ENCODE peak calls at places on chromosomes 4 and X, in nine cellular contexts. One of them, this sample, is unnamed.

GRCh38 chr4:164531336-164531735 is 222.6 kb upstream of the SMIM31 start:
- DNase-seq in H1: no peak
- DNase-seq in A549: no peak
- DNase-seq in ovary: no peak
- DNase-seq in suprapubic skin: no peak
- DNase-seq in HepG2: no peak
- DNase-seq in sigmoid colon: no peak
- DNase-seq in stomach: no peak
- DNase-seq in tibial nerve: no peak
- DNase-seq in this sample: no peak

GRCh38 chr4:151715881-151716280 is 44.9 kb downstream of the GATB start:
- DNase-seq in stomach: no peak
- DNase-seq in suprapubic skin: no peak
- DNase-seq in tibial nerve: no peak
- DNase-seq in sigmoid colon: no peak
- DNase-seq in HepG2: no peak
- DNase-seq in ovary: no peak
- DNase-seq in A549: no peak
- DNase-seq in H1: no peak
- DNase-seq in this sample: no peak

GRCh38 chr4:146054676-146055075 is 116.1 kb upstream of the ZNF827 start:
- DNase-seq in sigmoid colon: no peak
- DNase-seq in stomach: no peak
- DNase-seq in suprapubic skin: no peak
- DNase-seq in HepG2: no peak
- DNase-seq in H1: no peak
- DNase-seq in tibial nerve: no peak
- DNase-seq in ovary: no peak
- DNase-seq in A549: no peak
- DNase-seq in this sample: no peak

GRCh38 chr4:140743194-140743931 is 12.8 kb downstream of the TBC1D9 start:
- DNase-seq in tibial nerve: no peak
- DNase-seq in sigmoid colon: no peak
- DNase-seq in suprapubic skin: no peak
- DNase-seq in ovary: no peak
- DNase-seq in HepG2: peak; percentile 51
- DNase-seq in A549: no peak
- DNase-seq in stomach: no peak
- DNase-seq in H1: no peak
- DNase-seq in this sample: no peak

GRCh38 chr4:107442538-107443083 is 277.4 kb downstream of the PAPSS1 start:
- DNase-seq in HepG2: no peak
- DNase-seq in tibial nerve: no peak
- DNase-seq in stomach: no peak
- DNase-seq in H1: no peak
- DNase-seq in suprapubic skin: no peak
- DNase-seq in sigmoid colon: no peak
- DNase-seq in ovary: no peak
- DNase-seq in A549: no peak
- DNase-seq in this sample: no peak

GRCh38 chr4:102623622-102624021 is 122.5 kb downstream of the NFKB1 start:
- DNase-seq in sigmoid colon: no peak
- DNase-seq in H1: no peak
- DNase-seq in A549: peak; percentile 58
- DNase-seq in HepG2: peak; percentile 77
- DNase-seq in suprapubic skin: no peak
- DNase-seq in ovary: no peak
- DNase-seq in tibial nerve: no peak
- DNase-seq in stomach: no peak
- DNase-seq in this sample: no peak

GRCh38 chrX:68424719-68425118 is 8.6 kb downstream of the OPHN1 start:
- DNase-seq in H1: no peak
- DNase-seq in A549: no peak
- DNase-seq in sigmoid colon: no peak
- DNase-seq in ovary: no peak
- DNase-seq in suprapubic skin: no peak
- DNase-seq in HepG2: no peak
- DNase-seq in stomach: no peak
- DNase-seq in tibial nerve: no peak
- DNase-seq in this sample: no peak

GRCh38 chr4:81465668-81466357 is 5.9 kb downstream of the RASGEF1B start:
- DNase-seq in A549: no peak
- DNase-seq in stomach: no peak
- DNase-seq in ovary: no peak
- DNase-seq in HepG2: no peak
- DNase-seq in suprapubic skin: no peak
- DNase-seq in H1: no peak
- DNase-seq in tibial nerve: no peak
- DNase-seq in sigmoid colon: no peak
- DNase-seq in this sample: no peak

GRCh38 chrX:110755611-110756010 is 40.0 kb downstream of the CHRDL1 start:
- DNase-seq in stomach: no peak
- DNase-seq in suprapubic skin: no peak
- DNase-seq in ovary: no peak
- DNase-seq in H1: no peak
- DNase-seq in A549: no peak
- DNase-seq in tibial nerve: no peak
- DNase-seq in HepG2: no peak
- DNase-seq in sigmoid colon: no peak
- DNase-seq in this sample: no peak

GRCh38 chr4:103429283-103429682 is 231.1 kb upstream of the CENPE start:
- DNase-seq in tibial nerve: no peak
- DNase-seq in ovary: no peak
- DNase-seq in suprapubic skin: no peak
- DNase-seq in A549: no peak
- DNase-seq in sigmoid colon: no peak
- DNase-seq in stomach: no peak
- DNase-seq in HepG2: peak; percentile 11
- DNase-seq in H1: peak; percentile 69
- DNase-seq in this sample: no peak

GRCh38 chr4:169311643-169312365 is 41.0 kb upstream of the SH3RF1 start:
- DNase-seq in suprapubic skin: no peak
- DNase-seq in sigmoid colon: no peak
- DNase-seq in A549: peak; percentile 36
- DNase-seq in ovary: no peak
- DNase-seq in H1: peak; percentile 25
- DNase-seq in HepG2: peak; percentile 73
- DNase-seq in stomach: peak; percentile 33
- DNase-seq in tibial nerve: peak; percentile 36
- DNase-seq in this sample: no peak

GRCh38 chr4:1842993-1843448 is 12.9 kb downstream of the LETM1 start:
- DNase-seq in A549: no peak
- DNase-seq in stomach: no peak
- DNase-seq in ovary: no peak
- DNase-seq in sigmoid colon: no peak
- DNase-seq in H1: no peak
- DNase-seq in tibial nerve: peak; percentile 33
- DNase-seq in HepG2: no peak
- DNase-seq in suprapubic skin: no peak
- DNase-seq in this sample: no peak
- TF ChIP-seq EP300 in A549: no peak
- TF ChIP-seq EP300 in stomach: no peak
- TF ChIP-seq EP300 in ovary: no peak
- TF ChIP-seq EP300 in sigmoid colon: no peak
- TF ChIP-seq EP300 in H1: no peak
- TF ChIP-seq EP300 in tibial nerve: no peak
- TF ChIP-seq EP300 in HepG2: no peak
- TF ChIP-seq EP300 in suprapubic skin: no peak
- TF ChIP-seq EP300 in this sample: no peak

GRCh38 chr4:159175989-159176375 is 73.1 kb downstream of the RAPGEF2 start:
- DNase-seq in ovary: no peak
- DNase-seq in suprapubic skin: no peak
- DNase-seq in stomach: no peak
- DNase-seq in A549: no peak
- DNase-seq in HepG2: no peak
- DNase-seq in tibial nerve: no peak
- DNase-seq in H1: no peak
- DNase-seq in sigmoid colon: no peak
- DNase-seq in this sample: no peak

GRCh38 chr4:159178147-159178541 is 75.3 kb downstream of the RAPGEF2 start:
- DNase-seq in H1: no peak
- DNase-seq in stomach: no peak
- DNase-seq in HepG2: peak; percentile 35
- DNase-seq in ovary: no peak
- DNase-seq in A549: no peak
- DNase-seq in sigmoid colon: no peak
- DNase-seq in tibial nerve: no peak
- DNase-seq in suprapubic skin: no peak
- DNase-seq in this sample: no peak

GRCh38 chr4:159175165-159175988 is 72.5 kb downstream of the RAPGEF2 start:
- DNase-seq in suprapubic skin: peak; percentile 65
- DNase-seq in sigmoid colon: peak; percentile 80
- DNase-seq in ovary: peak; percentile 43
- DNase-seq in A549: peak; percentile 36
- DNase-seq in HepG2: peak; percentile 77
- DNase-seq in stomach: peak; percentile 53
- DNase-seq in tibial nerve: peak; percentile 79
- DNase-seq in H1: peak; percentile 69
- DNase-seq in this sample: peak; percentile 72

GRCh38 chr4:159179310-159179958 is 76.6 kb downstream of the RAPGEF2 start:
- DNase-seq in ovary: no peak
- DNase-seq in suprapubic skin: no peak
- DNase-seq in H1: no peak
- DNase-seq in HepG2: no peak
- DNase-seq in tibial nerve: no peak
- DNase-seq in sigmoid colon: no peak
- DNase-seq in stomach: no peak
- DNase-seq in A549: no peak
- DNase-seq in this sample: no peak

GRCh38 chr4:159177265-159178146 is 74.6 kb downstream of the RAPGEF2 start:
- DNase-seq in stomach: no peak
- DNase-seq in suprapubic skin: no peak
- DNase-seq in ovary: no peak
- DNase-seq in A549: no peak
- DNase-seq in H1: no peak
- DNase-seq in tibial nerve: no peak
- DNase-seq in HepG2: no peak
- DNase-seq in sigmoid colon: no peak
- DNase-seq in this sample: no peak
- H3K4me1 ChIP-seq in stomach: peaks cover 90% of the 10 kb centered on the region
- H3K4me1 ChIP-seq in suprapubic skin: peaks cover 22% of the 10 kb centered on the region
- H3K4me1 ChIP-seq in ovary: peaks cover 5% of the 10 kb centered on the region
- H3K4me1 ChIP-seq in A549: peaks cover 52% of the 10 kb centered on the region
- H3K4me1 ChIP-seq in H1: peaks cover 13% of the 10 kb centered on the region
- H3K4me1 ChIP-seq in tibial nerve: peaks cover 32% of the 10 kb centered on the region
- H3K4me1 ChIP-seq in HepG2: peaks cover 41% of the 10 kb centered on the region
- H3K4me1 ChIP-seq in sigmoid colon: peaks cover 87% of the 10 kb centered on the region
- H3K4me1 ChIP-seq in this sample: peaks cover 54% of the 10 kb centered on the region

GRCh38 chr4:92252846-92253245 is 50.9 kb upstream of the GRID2 start:
- DNase-seq in A549: no peak
- DNase-seq in H1: no peak
- DNase-seq in ovary: no peak
- DNase-seq in sigmoid colon: no peak
- DNase-seq in suprapubic skin: no peak
- DNase-seq in HepG2: no peak
- DNase-seq in stomach: no peak
- DNase-seq in tibial nerve: no peak
- DNase-seq in this sample: no peak

GRCh38 chr4:92254767-92255442 is 48.9 kb upstream of the GRID2 start:
- DNase-seq in suprapubic skin: no peak
- DNase-seq in stomach: no peak
- DNase-seq in sigmoid colon: no peak
- DNase-seq in H1: peak; percentile 38
- DNase-seq in tibial nerve: no peak
- DNase-seq in A549: no peak
- DNase-seq in HepG2: no peak
- DNase-seq in ovary: no peak
- DNase-seq in this sample: no peak

GRCh38 chr4:92255920-92256244 is 47.9 kb upstream of the GRID2 start:
- DNase-seq in HepG2: no peak
- DNase-seq in ovary: no peak
- DNase-seq in A549: no peak
- DNase-seq in H1: no peak
- DNase-seq in sigmoid colon: no peak
- DNase-seq in stomach: no peak
- DNase-seq in suprapubic skin: no peak
- DNase-seq in tibial nerve: no peak
- DNase-seq in this sample: no peak

GRCh38 chr4:92253550-92253949 is 50.2 kb upstream of the GRID2 start:
- DNase-seq in tibial nerve: no peak
- DNase-seq in HepG2: no peak
- DNase-seq in A549: no peak
- DNase-seq in suprapubic skin: no peak
- DNase-seq in sigmoid colon: no peak
- DNase-seq in stomach: no peak
- DNase-seq in ovary: no peak
- DNase-seq in H1: no peak
- DNase-seq in this sample: no peak

GRCh38 chr4:92253986-92254671 is 49.6 kb upstream of the GRID2 start:
- DNase-seq in H1: peak; percentile 23
- DNase-seq in HepG2: no peak
- DNase-seq in tibial nerve: no peak
- DNase-seq in A549: no peak
- DNase-seq in suprapubic skin: no peak
- DNase-seq in ovary: no peak
- DNase-seq in sigmoid colon: no peak
- DNase-seq in stomach: no peak
- DNase-seq in this sample: no peak
- H3K9me3 ChIP-seq in H1: peaks cover 64% of the 10 kb centered on the region
- H3K9me3 ChIP-seq in HepG2: peaks cover 55% of the 10 kb centered on the region
- H3K9me3 ChIP-seq in tibial nerve: no peaks in the 10 kb centered on the region
- H3K9me3 ChIP-seq in A549: no peaks in the 10 kb centered on the region
- H3K9me3 ChIP-seq in suprapubic skin: peaks cover 6% of the 10 kb centered on the region
- H3K9me3 ChIP-seq in ovary: no peaks in the 10 kb centered on the region
- H3K9me3 ChIP-seq in sigmoid colon: no peaks in the 10 kb centered on the region
- H3K9me3 ChIP-seq in stomach: peaks cover 18% of the 10 kb centered on the region
- H3K9me3 ChIP-seq in this sample: no peaks in the 10 kb centered on the region

GRCh38 chr4:6891436-6892170 is 18.0 kb upstream of the TBC1D14 start:
- DNase-seq in A549: no peak
- DNase-seq in H1: no peak
- DNase-seq in ovary: no peak
- DNase-seq in HepG2: no peak
- DNase-seq in stomach: peak; percentile 24
- DNase-seq in suprapubic skin: no peak
- DNase-seq in sigmoid colon: no peak
- DNase-seq in tibial nerve: peak; percentile 12
- DNase-seq in this sample: no peak

GRCh38 chr4:6893449-6894085 is 16.1 kb upstream of the TBC1D14 start:
- DNase-seq in sigmoid colon: peak; percentile 33
- DNase-seq in suprapubic skin: no peak
- DNase-seq in A549: peak; percentile 52
- DNase-seq in HepG2: peak; percentile 99
- DNase-seq in ovary: no peak
- DNase-seq in H1: no peak
- DNase-seq in stomach: peak; percentile 29
- DNase-seq in tibial nerve: no peak
- DNase-seq in this sample: no peak

GRCh38 chr4:6892909-6893202 is 16.8 kb upstream of the TBC1D14 start:
- DNase-seq in sigmoid colon: peak; percentile 17
- DNase-seq in ovary: no peak
- DNase-seq in A549: no peak
- DNase-seq in H1: no peak
- DNase-seq in HepG2: no peak
- DNase-seq in suprapubic skin: no peak
- DNase-seq in stomach: peak; percentile 11
- DNase-seq in tibial nerve: no peak
- DNase-seq in this sample: no peak

GRCh38 chr4:6894086-6894478 is 15.5 kb upstream of the TBC1D14 start:
- DNase-seq in HepG2: no peak
- DNase-seq in suprapubic skin: no peak
- DNase-seq in tibial nerve: no peak
- DNase-seq in ovary: no peak
- DNase-seq in H1: no peak
- DNase-seq in stomach: no peak
- DNase-seq in A549: no peak
- DNase-seq in sigmoid colon: peak; percentile 17
- DNase-seq in this sample: no peak

GRCh38 chr4:6892190-6892908 is 17.3 kb upstream of the TBC1D14 start:
- DNase-seq in stomach: peak; percentile 48
- DNase-seq in tibial nerve: peak; percentile 23
- DNase-seq in HepG2: peak; percentile 94
- DNase-seq in A549: peak; percentile 58
- DNase-seq in H1: no peak
- DNase-seq in ovary: no peak
- DNase-seq in suprapubic skin: no peak
- DNase-seq in sigmoid colon: peak; percentile 77
- DNase-seq in this sample: no peak
- TF ChIP-seq EP300 in stomach: no peak
- TF ChIP-seq EP300 in tibial nerve: no peak
- TF ChIP-seq EP300 in HepG2: peak; percentile 62
- TF ChIP-seq EP300 in A549: peak; percentile 50
- TF ChIP-seq EP300 in H1: no peak
- TF ChIP-seq EP300 in ovary: no peak
- TF ChIP-seq EP300 in suprapubic skin: no peak
- TF ChIP-seq EP300 in sigmoid colon: no peak
- TF ChIP-seq EP300 in this sample: no peak